ENCODE peak calls at places on chromosomes 6 and 20, in seven cellular contexts. I, Q, G, F, P, S and Z are unnamed samples.

GRCh38 chr6:73580247-73581149 is 59.7 kb upstream of the EEF1A1 start:
- DNase-seq in I (peak), Q (peak), G (peak), F (peak), P (peak), S (peak), Z (no peak)

GRCh38 chr6:52126231-52126630 is 38.8 kb upstream of the PKHD1 start:
- DNase-seq in I (no peak), Q (no peak), G (no peak), F (no peak), P (no peak), S (no peak), Z (peak)

GRCh38 chr6:13413906-13414555 is 73.4 kb downstream of the GFOD1 start:
- DNase-seq in I (no peak), Q (no peak), G (no peak), F (no peak), P (peak), S (no peak), Z (peak)

GRCh38 chr20:13659288-13659687 is 20.6 kb upstream of the TASP1 start:
- DNase-seq in I (no peak), Q (no peak), G (no peak), F (no peak), P (no peak), S (peak), Z (no peak)

GRCh38 chr6:102488729-102489128 is 1095.2 kb downstream of the GRIK2 start:
- DNase-seq in I (no peak), Q (no peak), G (no peak), F (no peak), P (no peak), S (no peak), Z (no peak)

GRCh38 chr20:45727044-45727443 is 4.9 kb downstream of the SPINT4 start:
- DNase-seq in I (no peak), Q (no peak), G (no peak), F (no peak), P (no peak), S (no peak), Z (no peak)

GRCh38 chr20:24805456-24806233 is 143.4 kb upstream of the CST7 start:
- DNase-seq in I (no peak), Q (no peak), G (no peak), F (no peak), P (no peak), S (no peak), Z (no peak)

GRCh38 chr6:116887884-116888283 is 10.8 kb downstream of the RFX6 start:
- DNase-seq in I (no peak), Q (no peak), G (no peak), F (no peak), P (no peak), S (no peak), Z (no peak)

GRCh38 chr6:21396313-21396712 is 197.2 kb upstream of the SOX4 start:
- DNase-seq in I (no peak), Q (no peak), G (no peak), F (no peak), P (no peak), S (no peak), Z (no peak)

GRCh38 chr6:132084811-132085509 is 133.8 kb upstream of the CCN2 start:
- DNase-seq in I (no peak), Q (no peak), G (no peak), F (no peak), P (no peak), S (peak), Z (peak)

GRCh38 chr20:19911810-19912382 is 105.3 kb upstream of the NAA20 start:
- DNase-seq in I (no peak), Q (no peak), G (no peak), F (no peak), P (no peak), S (no peak), Z (no peak)

GRCh38 chr6:24394777-24395437 is 7.8 kb upstream of the MRS2 start:
- DNase-seq in I (no peak), Q (no peak), G (no peak), F (no peak), P (no peak), S (no peak), Z (no peak)

GRCh38 chr6:36312854-36313627 is 23.6 kb downstream of the BNIP5 start:
- DNase-seq in I (no peak), Q (no peak), G (no peak), F (no peak), P (no peak), S (peak), Z (no peak)

GRCh38 chr6:21745543-21746337 is 152.2 kb downstream of the SOX4 start:
- DNase-seq in I (no peak), Q (no peak), G (no peak), F (no peak), P (no peak), S (no peak), Z (no peak)

GRCh38 chr6:133128191-133128590 is 113.0 kb upstream of the EYA4 start:
- DNase-seq in I (no peak), Q (no peak), G (peak), F (no peak), P (no peak), S (no peak), Z (no peak)

GRCh38 chr6:80638222-80639055 is 532.0 kb downstream of the BCKDHB start:
- DNase-seq in I (peak), Q (no peak), G (peak), F (peak), P (peak), S (peak), Z (no peak)

GRCh38 chr6:127514396-127515227 is 4.5 kb downstream of the MTCL3 start:
- DNase-seq in I (no peak), Q (no peak), G (no peak), F (peak), P (peak), S (no peak), Z (no peak)

GRCh38 chr20:38278150-38278549 is 17.6 kb upstream of the KIAA1755 start:
- DNase-seq in I (no peak), Q (no peak), G (no peak), F (no peak), P (no peak), S (no peak), Z (no peak)

GRCh38 chr6:108163267-108163643 is 2.6 kb upstream of the NR2E1 start:
- DNase-seq in I (peak), Q (no peak), G (no peak), F (no peak), P (no peak), S (no peak), Z (no peak)

GRCh38 chr6:143225929-143226328 is 165.2 kb downstream of the AIG1 start:
- DNase-seq in I (no peak), Q (no peak), G (peak), F (no peak), P (no peak), S (no peak), Z (no peak)

GRCh38 chr20:12949429-12949980 is 59.3 kb upstream of the SPTLC3 start:
- DNase-seq in I (no peak), Q (no peak), G (no peak), F (no peak), P (no peak), S (no peak), Z (no peak)

GRCh38 chr20:40442181-40442963 is 246.7 kb downstream of the MAFB start:
- DNase-seq in I (no peak), Q (peak), G (no peak), F (no peak), P (peak), S (no peak), Z (no peak)

GRCh38 chr20:19416627-19417026 is 204.2 kb downstream of the SLC24A3 start:
- DNase-seq in I (no peak), Q (no peak), G (no peak), F (no peak), P (no peak), S (no peak), Z (no peak)

GRCh38 chr6:99305021-99305554 is 44.4 kb downstream of the FAXC start:
- DNase-seq in I (no peak), Q (no peak), G (no peak), F (no peak), P (no peak), S (no peak), Z (no peak)

GRCh38 chr6:89562114-89562815 is 76.3 kb downstream of the LYRM2 start:
- DNase-seq in I (no peak), Q (no peak), G (no peak), F (no peak), P (no peak), S (no peak), Z (no peak)

GRCh38 chr6:28390688-28391087 is 8.9 kb downstream of the ZSCAN12 start:
- DNase-seq in I (no peak), Q (no peak), G (no peak), F (no peak), P (no peak), S (no peak), Z (no peak)

GRCh38 chr20:42159794-42160193 is 541.6 kb upstream of the CHD6 start:
- DNase-seq in I (no peak), Q (no peak), G (no peak), F (no peak), P (no peak), S (no peak), Z (no peak)

GRCh38 chr6:113147544-113147943 is 709.6 kb upstream of the MARCKS start:
- DNase-seq in I (no peak), Q (no peak), G (no peak), F (no peak), P (no peak), S (no peak), Z (no peak)

GRCh38 chr6:139425780-139426179 is 51.3 kb upstream of the CITED2 start:
- DNase-seq in I (no peak), Q (no peak), G (no peak), F (no peak), P (no peak), S (no peak), Z (no peak)

GRCh38 chr20:916125-916799 is at the start of gene ANGPT4:
- DNase-seq in I (no peak), Q (no peak), G (no peak), F (no peak), P (no peak), S (no peak), Z (no peak)
- TF ChIP-seq JUND in I (no peak), Q (no peak), G (no peak), F (no peak), P (no peak), S (no peak), Z (no peak)

GRCh38 chr6:26183581-26184408 is 96.6 kb downstream of the HFE start:
- DNase-seq in I (no peak), Q (no peak), G (no peak), F (no peak), P (peak), S (peak), Z (no peak)
- TF ChIP-seq JUND in I (no peak), Q (no peak), G (no peak), F (no peak), P (no peak), S (no peak), Z (no peak)

DNA sequence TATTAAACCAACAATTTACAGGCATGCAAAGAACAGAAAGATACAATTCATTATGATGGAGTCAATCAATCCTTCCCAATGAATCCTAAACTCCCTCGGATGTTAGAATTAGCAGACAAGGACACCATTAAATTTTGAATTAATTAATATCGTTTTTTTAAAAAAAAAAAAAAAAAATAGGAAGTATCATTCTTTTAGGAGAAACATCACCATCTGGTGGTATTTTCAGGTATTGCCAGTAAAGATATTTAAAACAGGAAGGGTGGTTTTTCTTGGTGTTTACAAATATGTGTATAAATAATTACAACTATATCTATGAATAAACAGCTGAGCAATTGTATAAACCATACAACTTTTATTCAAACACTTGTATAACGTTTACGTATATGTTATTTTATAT is 564.4 kb downstream of the HAO1 start:
- DNase-seq in I (peak), Q (peak), G (peak), F (no peak), P (no peak), S (no peak), Z (no peak)
- TF ChIP-seq JUND in I (no peak), Q (no peak), G (no peak), F (no peak), P (no peak), S (no peak), Z (no peak)

GRCh38 chr6:157096105-157096504 is 227.2 kb downstream of the TMEM242 start:
- DNase-seq in I (no peak), Q (no peak), G (no peak), F (no peak), P (no peak), S (no peak), Z (no peak)

GRCh38 chr6:157097255-157097936 is 225.9 kb downstream of the TMEM242 start:
- DNase-seq in I (no peak), Q (no peak), G (no peak), F (no peak), P (no peak), S (no peak), Z (no peak)

GRCh38 chr6:157095569-157095968 is 227.8 kb downstream of the TMEM242 start:
- DNase-seq in I (no peak), Q (no peak), G (no peak), F (no peak), P (no peak), S (no peak), Z (no peak)

GRCh38 chr6:157095084-157095483 is 228.2 kb downstream of the TMEM242 start:
- DNase-seq in I (no peak), Q (no peak), G (no peak), F (no peak), P (no peak), S (no peak), Z (no peak)

GRCh38 chr6:157096522-157096921 is 226.8 kb downstream of the TMEM242 start:
- DNase-seq in I (no peak), Q (no peak), G (peak), F (no peak), P (no peak), S (no peak), Z (no peak)
- TF ChIP-seq JUND in I (no peak), Q (no peak), G (no peak), F (no peak), P (no peak), S (no peak), Z (no peak)

DNA sequence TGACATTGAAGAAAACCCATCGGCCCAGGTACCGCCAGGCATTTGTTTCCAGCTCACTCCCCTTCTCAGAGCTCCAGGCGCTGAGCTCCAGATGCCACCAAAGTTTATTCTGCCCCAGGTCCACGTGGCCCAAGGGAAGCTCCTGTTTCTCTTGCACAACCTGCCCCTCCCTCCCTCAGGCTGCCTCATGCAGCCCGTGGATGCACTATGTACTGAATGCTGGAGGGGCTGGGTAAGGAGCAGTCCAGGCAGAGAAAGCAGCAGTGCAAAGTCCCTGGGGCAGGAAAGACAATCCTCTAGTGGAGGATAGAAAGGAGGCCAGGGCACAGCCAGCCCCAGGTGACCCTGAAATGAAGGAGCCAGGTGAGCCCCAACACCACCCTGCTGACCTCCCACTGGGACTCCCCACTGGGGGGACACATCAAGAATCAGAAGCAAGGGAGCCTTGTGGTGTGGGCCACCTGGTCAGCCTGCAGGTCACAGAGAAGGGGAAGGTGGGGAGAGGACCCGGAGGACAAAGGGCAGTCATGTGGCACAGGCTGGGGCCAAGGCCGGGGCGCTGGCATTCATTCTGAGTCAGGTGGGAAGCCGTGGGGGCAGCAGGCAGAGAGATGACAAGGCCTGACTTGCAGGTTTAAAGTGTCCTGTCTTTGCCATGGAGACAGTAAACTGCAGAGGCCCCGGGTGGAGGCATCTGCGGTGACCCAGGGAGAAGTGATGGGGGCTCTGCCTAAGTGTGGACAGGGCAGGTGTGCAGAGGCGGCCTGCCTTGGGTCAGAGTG is 230.1 kb downstream of the PREX1 start:
- DNase-seq in I (no peak), Q (no peak), G (peak), F (no peak), P (no peak), S (no peak), Z (peak)
- TF ChIP-seq JUND in I (no peak), Q (no peak), G (peak), F (no peak), P (no peak), S (no peak), Z (no peak)

DNA sequence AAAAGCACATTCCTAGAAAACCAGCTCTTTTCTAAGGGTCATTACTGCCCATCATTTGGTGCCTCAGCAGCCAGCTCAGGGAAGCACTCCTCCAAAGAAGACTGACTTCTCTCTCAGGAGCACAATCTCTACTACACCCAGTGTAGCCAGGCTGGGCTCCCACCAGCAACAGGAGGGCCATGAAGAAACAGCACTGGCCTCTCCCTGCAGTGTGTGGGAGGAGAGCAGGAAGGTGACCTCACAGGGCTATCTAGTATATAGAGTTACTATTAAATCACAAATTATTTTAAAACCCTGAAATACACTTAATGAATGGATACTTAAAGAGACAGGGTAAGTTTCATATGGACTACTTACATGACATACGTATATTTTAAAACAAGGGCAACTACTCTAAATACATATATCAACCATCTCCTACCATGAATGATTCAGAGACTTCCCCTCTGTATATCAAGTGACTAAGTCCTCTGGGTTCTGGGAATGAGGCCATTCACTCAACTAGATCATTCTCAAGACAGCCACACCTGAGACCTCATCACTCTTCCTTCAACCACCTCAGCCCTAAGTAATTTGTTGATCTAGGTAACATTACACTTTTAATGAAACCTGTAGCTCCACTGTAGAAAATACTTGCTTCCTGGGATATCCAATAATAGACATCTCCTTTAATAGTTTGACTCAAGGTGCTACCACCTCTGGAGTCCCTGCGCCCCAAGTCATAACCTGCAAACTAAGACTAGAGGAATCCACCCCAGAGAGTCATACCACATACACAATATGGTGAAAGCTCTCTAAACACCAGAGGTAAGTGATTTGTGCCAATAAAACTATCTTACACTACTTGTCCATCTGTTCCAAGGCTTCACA is 25.2 kb downstream of the TBX18 start:
- DNase-seq in I (no peak), Q (no peak), G (no peak), F (no peak), P (no peak), S (no peak), Z (no peak)
- TF ChIP-seq JUND in I (no peak), Q (no peak), G (no peak), F (no peak), P (no peak), S (no peak), Z (no peak)

DNA sequence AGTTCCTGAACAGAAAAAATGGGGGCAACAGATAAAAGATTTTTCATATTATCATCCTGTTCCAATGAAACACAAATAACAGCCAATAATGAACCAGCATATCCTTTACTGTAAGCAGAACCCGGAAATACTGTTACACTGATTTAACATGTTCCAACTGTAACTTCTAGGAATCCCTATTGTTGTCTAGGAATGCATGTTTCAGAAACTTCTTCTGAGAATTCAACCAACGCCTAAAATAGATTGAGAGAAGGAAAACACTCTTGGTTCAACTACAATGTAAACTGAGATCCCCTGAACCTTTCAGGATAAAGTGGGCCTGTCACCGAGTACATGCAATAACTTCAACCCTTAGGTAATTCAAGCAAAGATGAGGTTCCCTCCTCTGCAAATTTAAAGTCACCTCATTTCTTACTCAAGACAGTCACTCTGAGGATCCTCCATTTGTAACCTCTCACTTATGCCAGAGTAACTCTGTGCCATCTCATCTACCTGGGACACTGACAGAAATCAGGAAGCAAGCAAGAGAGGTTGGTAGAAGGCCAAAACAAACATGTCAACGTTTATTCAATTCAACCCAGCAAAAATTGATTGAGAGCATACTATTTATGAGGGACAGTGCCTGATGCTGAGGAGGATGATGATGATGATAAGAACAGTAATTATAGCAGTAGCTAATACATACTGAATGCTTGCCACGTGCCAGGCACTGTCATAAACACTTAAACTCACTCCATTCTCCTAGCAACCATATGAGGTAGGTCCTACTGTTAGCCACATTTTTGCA is 14.1 kb downstream of the UBE3D start:
- DNase-seq in I (no peak), Q (no peak), G (no peak), F (no peak), P (no peak), S (no peak), Z (peak)
- TF ChIP-seq JUND in I (no peak), Q (no peak), G (no peak), F (no peak), P (no peak), S (no peak), Z (no peak)

DNA sequence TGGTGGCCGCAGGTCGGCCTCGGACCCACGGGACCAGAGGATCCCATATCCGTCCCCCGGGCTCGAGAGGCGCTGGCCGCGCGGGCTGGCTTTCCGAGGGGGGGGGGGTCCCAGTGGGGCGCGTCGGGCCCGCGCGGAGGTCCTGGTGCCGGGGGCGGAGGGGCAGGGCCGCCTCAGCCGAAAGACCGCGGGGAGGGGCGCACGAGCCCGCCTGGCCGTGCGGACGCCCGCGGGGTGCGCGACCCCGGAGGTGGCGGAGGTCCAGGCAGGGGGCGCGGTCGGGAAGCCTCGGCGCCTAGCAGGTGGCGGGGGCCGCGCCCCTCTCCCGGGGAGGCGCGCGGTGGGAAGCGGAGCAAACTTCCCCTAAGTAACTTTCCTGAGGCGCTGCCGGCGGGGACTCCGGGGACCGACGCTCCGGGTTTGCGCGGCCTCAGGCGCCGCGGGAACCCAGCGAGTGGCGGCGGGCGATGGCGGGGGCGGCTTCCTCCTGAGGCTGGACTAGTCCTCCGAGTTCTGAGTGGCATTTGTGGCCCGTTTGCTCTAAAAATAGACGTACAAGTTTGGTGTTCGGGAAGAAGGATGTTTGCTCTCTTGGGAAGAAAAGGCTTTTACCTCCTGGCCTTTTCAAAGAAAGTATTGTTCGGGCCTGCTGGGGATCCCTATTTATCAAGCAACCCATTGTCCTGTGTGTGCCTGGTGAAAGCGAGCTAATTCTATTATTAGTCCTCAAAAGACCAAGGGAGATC is 26.4 kb upstream of the BTBD3 start:
- DNase-seq in I (no peak), Q (peak), G (peak), F (no peak), P (peak), S (no peak), Z (no peak)
- TF ChIP-seq JUND in I (no peak), Q (no peak), G (no peak), F (no peak), P (no peak), S (no peak), Z (no peak)